ENCODE peak calls at places on chromosomes 13 and 19, in five cellular contexts. One of them, this sample, is unnamed.

GRCh38 chr19:38769635-38770211 is 3.6 kb downstream of the LGALS7 start:
- DNase-seq in GM13977: peak
- DNase-seq in body of pancreas: peak
- DNase-seq in uterus: peak
- DNase-seq in fibroblast of lung: peak
- DNase-seq in this sample: peak

GRCh38 chr19:46903458-46903857 is 42.7 kb downstream of the ARHGAP35 start:
- DNase-seq in body of pancreas: no peak
- DNase-seq in fibroblast of lung: no peak
- DNase-seq in uterus: no peak
- DNase-seq in GM13977: no peak
- DNase-seq in this sample: no peak

GRCh38 chr13:76882431-76882830 is 3.8 kb downstream of the KCTD12 start:
- DNase-seq in GM13977: no peak
- DNase-seq in uterus: no peak
- DNase-seq in body of pancreas: no peak
- DNase-seq in fibroblast of lung: peak
- DNase-seq in this sample: no peak

GRCh38 chr19:7832009-7832408 is 2.0 kb downstream of the EVI5L start:
- DNase-seq in fibroblast of lung: no peak
- DNase-seq in GM13977: peak
- DNase-seq in body of pancreas: no peak
- DNase-seq in uterus: no peak
- DNase-seq in this sample: no peak

GRCh38 chr13:50320297-50320862 is 305.1 kb downstream of the KCNRG start:
- DNase-seq in GM13977: no peak
- DNase-seq in body of pancreas: no peak
- DNase-seq in fibroblast of lung: peak
- DNase-seq in uterus: no peak
- DNase-seq in this sample: no peak

GRCh38 chr19:21638776-21639175 is 128.6 kb downstream of the ZNF100 start:
- DNase-seq in body of pancreas: no peak
- DNase-seq in GM13977: no peak
- DNase-seq in fibroblast of lung: no peak
- DNase-seq in uterus: no peak
- DNase-seq in this sample: no peak

GRCh38 chr19:8697671-8698432 is 743 bp downstream of the ACTL9 start:
- DNase-seq in fibroblast of lung: no peak
- DNase-seq in uterus: no peak
- DNase-seq in GM13977: no peak
- DNase-seq in body of pancreas: no peak
- DNase-seq in this sample: no peak

GRCh38 chr13:46751811-46752635 is 44.9 kb downstream of the ESD start:
- DNase-seq in GM13977: no peak
- DNase-seq in body of pancreas: no peak
- DNase-seq in fibroblast of lung: peak
- DNase-seq in uterus: no peak
- DNase-seq in this sample: no peak

GRCh38 chr13:85166891-85167290 is 632.3 kb downstream of the SLITRK6 start:
- DNase-seq in body of pancreas: no peak
- DNase-seq in uterus: no peak
- DNase-seq in fibroblast of lung: no peak
- DNase-seq in GM13977: no peak
- DNase-seq in this sample: no peak

GRCh38 chr13:94706854-94707399 is 5.4 kb downstream of the SOX21 start:
- DNase-seq in fibroblast of lung: no peak
- DNase-seq in uterus: no peak
- DNase-seq in body of pancreas: no peak
- DNase-seq in GM13977: peak
- DNase-seq in this sample: peak

GRCh38 chr19:48913114-48913513 is 13.0 kb downstream of the NUCB1 start:
- DNase-seq in uterus: no peak
- DNase-seq in GM13977: no peak
- DNase-seq in body of pancreas: no peak
- DNase-seq in fibroblast of lung: no peak
- DNase-seq in this sample: peak

GRCh38 chr13:73556902-73557301 is 498.1 kb downstream of the KLF5 start:
- DNase-seq in body of pancreas: no peak
- DNase-seq in fibroblast of lung: peak
- DNase-seq in GM13977: no peak
- DNase-seq in uterus: no peak
- DNase-seq in this sample: no peak

GRCh38 chr13:99916366-99917103 is 55.0 kb downstream of the ZIC5 start:
- DNase-seq in fibroblast of lung: peak
- DNase-seq in uterus: no peak
- DNase-seq in GM13977: peak
- DNase-seq in body of pancreas: peak
- DNase-seq in this sample: peak

GRCh38 chr13:25771208-25771607 is 280.6 kb downstream of the SHISA2 start:
- DNase-seq in body of pancreas: no peak
- DNase-seq in GM13977: no peak
- DNase-seq in uterus: no peak
- DNase-seq in fibroblast of lung: peak
- DNase-seq in this sample: no peak

GRCh38 chr19:2171349-2172145 is 7.8 kb downstream of the DOT1L start:
- DNase-seq in GM13977: peak
- DNase-seq in uterus: no peak
- DNase-seq in body of pancreas: peak
- DNase-seq in fibroblast of lung: peak
- DNase-seq in this sample: peak

GRCh38 chr13:106143392-106143791 is 392.1 kb downstream of the EFNB2 start:
- DNase-seq in body of pancreas: no peak
- DNase-seq in fibroblast of lung: peak
- DNase-seq in GM13977: no peak
- DNase-seq in uterus: no peak
- DNase-seq in this sample: no peak

GRCh38 chr13:97459215-97459772 is 25.3 kb downstream of the RAP2A start:
- DNase-seq in GM13977: no peak
- DNase-seq in body of pancreas: no peak
- DNase-seq in uterus: no peak
- DNase-seq in fibroblast of lung: no peak
- DNase-seq in this sample: no peak

DNA sequence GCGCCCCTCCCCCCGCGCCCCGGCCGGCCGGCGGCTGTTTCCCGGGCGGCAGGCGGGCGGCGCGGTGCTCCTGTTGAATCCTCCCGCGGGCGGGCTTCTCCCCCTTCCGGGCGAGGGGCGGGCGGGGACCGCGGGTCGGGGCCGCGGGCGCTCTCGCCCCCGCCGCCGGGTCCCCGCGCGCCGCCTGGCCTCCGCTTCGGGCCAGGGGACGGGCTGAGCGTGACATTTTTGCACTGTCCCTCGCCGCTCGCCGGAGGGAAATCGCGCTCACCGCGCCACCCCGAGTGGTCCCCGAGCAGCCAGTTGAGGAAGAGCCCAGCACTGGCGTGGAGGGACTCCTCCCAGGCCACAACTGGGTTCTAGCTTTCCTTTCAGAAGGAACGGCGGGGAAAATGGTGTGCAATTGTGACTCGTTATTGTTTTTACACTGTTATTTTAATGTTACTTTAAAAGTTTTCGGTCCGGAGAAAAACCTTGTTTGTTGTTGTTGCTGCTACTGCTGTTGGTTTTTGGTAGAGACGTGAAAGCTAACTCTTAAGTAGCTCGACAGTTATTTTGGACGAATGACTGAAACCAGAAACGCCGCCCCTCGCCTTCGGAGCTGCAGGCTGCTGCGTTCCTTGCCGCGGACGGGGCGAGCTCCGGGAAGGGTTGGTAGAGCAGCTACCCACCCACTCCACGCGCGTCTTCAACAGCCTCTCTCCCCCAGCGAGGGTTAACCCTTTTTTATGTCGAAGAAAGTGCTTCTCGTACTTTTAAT is 942 bp downstream of the PDS5B start:
- DNase-seq in body of pancreas: peak
- DNase-seq in GM13977: peak
- DNase-seq in fibroblast of lung: peak
- DNase-seq in uterus: peak
- DNase-seq in this sample: peak
- TF ChIP-seq CTCF in body of pancreas: peak
- TF ChIP-seq CTCF in GM13977: peak
- TF ChIP-seq CTCF in fibroblast of lung: no peak
- TF ChIP-seq CTCF in uterus: peak
- TF ChIP-seq CTCF in this sample: peak

GRCh38 chr19:50467566-50467965 is 8.7 kb upstream of the EMC10 start:
- DNase-seq in body of pancreas: no peak
- DNase-seq in fibroblast of lung: no peak
- DNase-seq in uterus: no peak
- DNase-seq in GM13977: no peak
- DNase-seq in this sample: no peak

GRCh38 chr19:50464348-50464747 is 12.0 kb upstream of the EMC10 start:
- DNase-seq in uterus: no peak
- DNase-seq in fibroblast of lung: no peak
- DNase-seq in GM13977: no peak
- DNase-seq in body of pancreas: no peak
- DNase-seq in this sample: no peak

GRCh38 chr19:50462970-50463369 is 13.3 kb upstream of the EMC10 start:
- DNase-seq in fibroblast of lung: no peak
- DNase-seq in uterus: no peak
- DNase-seq in GM13977: no peak
- DNase-seq in body of pancreas: no peak
- DNase-seq in this sample: no peak

GRCh38 chr19:50465000-50465399 is 11.3 kb upstream of the EMC10 start:
- DNase-seq in GM13977: no peak
- DNase-seq in fibroblast of lung: no peak
- DNase-seq in uterus: no peak
- DNase-seq in body of pancreas: no peak
- DNase-seq in this sample: no peak

DNA sequence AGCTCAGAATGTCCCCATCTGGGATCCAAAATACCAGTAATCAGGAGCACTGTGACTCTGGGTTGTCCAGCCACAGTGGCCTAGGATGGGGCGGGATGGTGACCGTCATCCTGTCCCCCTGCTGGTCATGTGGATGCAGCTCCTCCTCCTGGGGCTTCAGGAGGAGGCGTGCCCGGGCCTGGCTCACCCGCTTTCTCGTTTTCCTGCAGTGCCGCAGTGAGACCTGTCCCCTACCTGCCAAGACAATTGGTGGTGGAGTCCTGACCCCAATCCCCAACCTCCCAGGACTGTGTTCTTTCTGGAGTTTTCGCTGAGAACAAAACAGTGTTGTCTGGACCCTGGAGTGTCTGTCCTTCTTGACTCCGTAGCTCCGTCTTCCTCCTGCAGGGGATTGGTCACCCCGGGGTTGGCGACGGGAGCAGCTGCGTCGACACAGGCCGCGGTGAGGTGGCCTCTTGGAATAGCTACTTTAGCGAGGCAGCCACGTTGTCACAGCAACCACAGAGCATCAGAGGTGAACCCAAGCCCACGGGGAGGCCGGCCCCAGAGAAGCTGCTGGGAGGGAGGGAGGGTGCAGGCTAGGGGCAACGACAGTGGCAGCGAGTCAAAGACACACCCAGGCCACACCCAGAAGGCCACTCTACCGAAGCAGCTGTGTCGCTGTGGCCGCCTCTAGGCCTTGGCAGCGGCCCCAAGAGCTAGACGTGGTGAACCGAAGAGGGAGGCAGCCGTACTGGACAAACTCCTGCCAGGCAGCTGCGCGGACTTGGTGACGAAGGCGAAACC is 10.1 kb upstream of the EMC10 start:
- DNase-seq in GM13977: no peak
- DNase-seq in fibroblast of lung: peak
- DNase-seq in uterus: no peak
- DNase-seq in body of pancreas: peak
- DNase-seq in this sample: no peak
- TF ChIP-seq CTCF in GM13977: no peak
- TF ChIP-seq CTCF in fibroblast of lung: no peak
- TF ChIP-seq CTCF in uterus: no peak
- TF ChIP-seq CTCF in body of pancreas: no peak
- TF ChIP-seq CTCF in this sample: no peak

DNA sequence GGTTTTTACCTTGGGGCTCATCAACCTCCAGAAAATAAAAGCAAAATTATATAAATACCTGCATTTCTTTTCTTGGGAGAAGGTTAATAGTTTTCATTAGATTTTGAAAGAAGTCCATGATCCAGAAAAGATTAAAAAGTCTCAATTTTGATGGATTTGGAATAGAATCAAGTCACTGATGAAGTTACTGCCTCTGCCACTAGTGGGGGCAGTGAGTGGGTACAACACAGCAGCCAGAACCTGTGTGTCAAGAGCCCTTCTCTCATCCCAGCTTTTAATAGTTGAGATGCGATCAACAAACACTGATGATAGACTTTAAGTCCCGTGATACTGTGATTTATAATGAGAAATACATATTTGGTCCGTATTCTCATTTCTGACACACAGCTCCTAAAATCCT is 686.7 kb downstream of the DIAPH3 start:
- DNase-seq in uterus: no peak
- DNase-seq in GM13977: no peak
- DNase-seq in body of pancreas: no peak
- DNase-seq in fibroblast of lung: no peak
- DNase-seq in this sample: no peak
- TF ChIP-seq CTCF in uterus: no peak
- TF ChIP-seq CTCF in GM13977: peak
- TF ChIP-seq CTCF in body of pancreas: no peak
- TF ChIP-seq CTCF in fibroblast of lung: peak
- TF ChIP-seq CTCF in this sample: no peak

GRCh38 chr19:31315621-31316011 is 33.6 kb downstream of the TSHZ3 start:
- DNase-seq in body of pancreas: no peak
- DNase-seq in GM13977: no peak
- DNase-seq in fibroblast of lung: no peak
- DNase-seq in uterus: no peak
- DNase-seq in this sample: no peak

GRCh38 chr19:31316201-31316951 is 32.9 kb downstream of the TSHZ3 start:
- DNase-seq in body of pancreas: no peak
- DNase-seq in fibroblast of lung: peak
- DNase-seq in GM13977: no peak
- DNase-seq in uterus: peak
- DNase-seq in this sample: no peak

GRCh38 chr19:31314156-31314555 is 35.1 kb downstream of the TSHZ3 start:
- DNase-seq in GM13977: no peak
- DNase-seq in body of pancreas: no peak
- DNase-seq in uterus: no peak
- DNase-seq in fibroblast of lung: no peak
- DNase-seq in this sample: no peak

GRCh38 chr19:31313291-31314030 is 35.8 kb downstream of the TSHZ3 start:
- DNase-seq in uterus: no peak
- DNase-seq in body of pancreas: no peak
- DNase-seq in GM13977: no peak
- DNase-seq in fibroblast of lung: no peak
- DNase-seq in this sample: no peak

DNA sequence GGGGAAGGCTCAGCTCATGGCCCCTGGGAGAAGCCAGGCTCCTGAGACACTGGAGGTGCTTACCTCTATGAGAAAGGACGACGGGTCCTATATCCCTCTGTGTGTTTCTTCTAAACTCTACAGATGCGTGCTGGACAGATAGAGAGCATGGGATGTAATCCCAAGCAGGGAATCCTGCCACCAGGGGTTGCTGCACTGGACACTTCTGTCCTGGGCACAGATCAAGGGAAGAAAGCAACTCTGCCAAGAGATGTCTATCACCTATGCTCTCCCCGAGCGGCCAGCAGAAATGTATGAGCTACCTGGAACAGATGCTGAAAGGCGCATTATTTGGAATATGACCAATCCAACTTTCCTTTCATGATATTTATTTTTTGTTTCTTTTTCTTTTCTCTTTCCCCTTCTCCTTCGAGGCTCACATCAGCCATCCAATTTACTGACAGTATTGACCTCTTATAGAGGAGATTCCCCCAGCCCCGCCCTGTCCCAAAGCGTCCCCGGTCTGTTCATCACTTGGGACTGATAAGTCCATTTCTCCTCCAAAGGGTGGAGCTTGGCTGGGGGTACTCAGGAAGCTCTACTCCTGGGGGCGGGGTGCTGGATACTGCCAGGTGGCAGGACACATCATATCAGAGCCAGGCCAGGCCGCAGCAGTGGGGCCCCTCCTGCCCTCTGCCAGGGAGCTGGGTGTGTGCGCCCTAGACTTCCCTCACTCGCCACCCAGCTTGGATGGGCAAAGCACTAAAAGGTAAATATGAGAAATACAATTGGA is 34.2 kb downstream of the TSHZ3 start:
- DNase-seq in uterus: no peak
- DNase-seq in fibroblast of lung: no peak
- DNase-seq in GM13977: no peak
- DNase-seq in body of pancreas: no peak
- DNase-seq in this sample: no peak
- TF ChIP-seq CTCF in uterus: no peak
- TF ChIP-seq CTCF in fibroblast of lung: peak
- TF ChIP-seq CTCF in GM13977: no peak
- TF ChIP-seq CTCF in body of pancreas: no peak
- TF ChIP-seq CTCF in this sample: no peak